ENCODE peak calls at places on chromosomes 3 and 15, in six cellular contexts. O is cardiac fibroblast, A is IMR-90, G is ovary, R is heart left ventricle, Y is lower leg skin. T is an unnamed sample.

GRCh38 chr15:22231603-22232002 is 151.3 kb downstream of the OR4M2 start:
- DNase-seq in O (no peak), Y (no peak), G (no peak), A (no peak), R (peak), T (no peak)

GRCh38 chr3:148309390-148310035 is 388.2 kb upstream of the AGTR1 start:
- DNase-seq in R (no peak), O (peak), A (peak), Y (no peak), G (no peak), T (peak)

GRCh38 chr15:69751575-69751974 is 299.0 kb downstream of the RPLP1 start:
- DNase-seq in A (no peak), O (no peak), G (no peak), R (no peak), Y (no peak), T (no peak)

GRCh38 chr3:30733681-30734080 is 127.3 kb downstream of the TGFBR2 start:
- DNase-seq in G (no peak), R (no peak), A (no peak), O (no peak), Y (no peak), T (no peak)

GRCh38 chr3:175070946-175071345 is 211.8 kb downstream of the NAALADL2 start:
- DNase-seq in Y (no peak), O (peak), R (no peak), A (no peak), G (no peak), T (no peak)

GRCh38 chr15:35349916-35350315 is 196.0 kb downstream of the DPH6 start:
- DNase-seq in A (no peak), G (no peak), Y (no peak), O (no peak), R (no peak), T (no peak)

GRCh38 chr15:47551079-47551478 is 166.2 kb upstream of the SEMA6D start:
- DNase-seq in Y (no peak), G (no peak), R (no peak), O (no peak), A (no peak), T (no peak)

GRCh38 chr15:96421211-96421610 is 90.7 kb downstream of the NR2F2 start:
- DNase-seq in Y (no peak), A (peak), O (peak), G (no peak), R (no peak), T (peak)

GRCh38 chr3:187673012-187673411 is 2.8 kb upstream of the SST start:
- DNase-seq in O (no peak), Y (no peak), R (no peak), A (no peak), G (no peak), T (no peak)

GRCh38 chr3:157669403-157669802 is 166.2 kb upstream of the VEPH1 start:
- DNase-seq in Y (no peak), O (no peak), R (no peak), G (no peak), A (no peak), T (no peak)

GRCh38 chr3:42090973-42091731 is at the start of gene TRAK1:
- DNase-seq in Y (peak), A (no peak), O (peak), R (peak), G (no peak), T (no peak)

GRCh38 chr15:30885814-30886213 is 17.9 kb upstream of the FAN1 start:
- DNase-seq in O (peak), G (no peak), R (peak), A (peak), Y (no peak), T (peak)

GRCh38 chr15:69253156-69253555 is 45.6 kb upstream of the PAQR5 start:
- DNase-seq in G (no peak), Y (no peak), R (no peak), A (peak), O (peak), T (peak)

GRCh38 chr3:140420621-140421357 is 257.1 kb upstream of the TRIM42 start:
- DNase-seq in R (peak), O (peak), Y (no peak), G (no peak), A (peak), T (no peak)

GRCh38 chr3:100269410-100270217 is 8.8 kb downstream of the TBC1D23 start:
- DNase-seq in R (no peak), Y (no peak), O (peak), G (no peak), A (peak), T (peak)

GRCh38 chr3:125140011-125140813 is 72.3 kb downstream of the SLC12A8 start:
- DNase-seq in G (no peak), R (no peak), O (peak), A (peak), Y (no peak), T (no peak)

GRCh38 chr3:53668872-53669271 is 174.5 kb downstream of the CACNA1D start:
- DNase-seq in G (no peak), Y (no peak), A (no peak), O (no peak), R (no peak), T (no peak)

GRCh38 chr3:108518895-108519294 is 8.5 kb upstream of the MYH15 start:
- DNase-seq in Y (peak), A (peak), G (no peak), R (no peak), O (peak), T (no peak)

GRCh38 chr3:23495507-23495906 is 292.4 kb downstream of the UBE2E2 start:
- DNase-seq in A (peak), O (peak), G (no peak), R (no peak), Y (no peak), T (peak)

GRCh38 chr3:40432793-40433192 is 24.3 kb upstream of the RPL14 start:
- DNase-seq in R (no peak), A (no peak), O (no peak), Y (no peak), G (no peak), T (no peak)

GRCh38 chr15:98823012-98823458 is 174.7 kb downstream of the IGF1R start:
- DNase-seq in O (peak), Y (no peak), R (no peak), G (no peak), A (peak), T (peak)

GRCh38 chr15:44718180-44718926 is 7.0 kb downstream of the B2M start:
- DNase-seq in G (no peak), A (no peak), R (no peak), O (no peak), Y (no peak), T (no peak)

GRCh38 chr3:38133557-38134405 is 3.1 kb downstream of the ACAA1 start:
- DNase-seq in R (no peak), A (no peak), G (no peak), Y (no peak), O (no peak), T (no peak)

GRCh38 chr15:34650177-34650576 is 66.7 kb upstream of the GOLGA8B start:
- DNase-seq in A (peak), R (no peak), Y (no peak), O (peak), G (no peak), T (no peak)

GRCh38 chr3:16151109-16151508 is 23.4 kb upstream of the GALNT15 start:
- DNase-seq in R (peak), G (peak), Y (peak), A (peak), O (peak), T (peak)

GRCh38 chr15:70584838-70585706 is 178.3 kb downstream of the UACA start:
- DNase-seq in G (no peak), A (peak), R (no peak), O (no peak), Y (no peak), T (no peak)

GRCh38 chr3:30756218-30756617 is 138.2 kb downstream of the GADL1 start:
- DNase-seq in O (no peak), R (no peak), Y (no peak), G (no peak), A (no peak), T (no peak)

GRCh38 chr15:32028921-32029320 is 1.4 kb upstream of the CHRNA7 start:
- DNase-seq in Y (no peak), O (no peak), A (no peak), R (no peak), G (no peak), T (no peak)
- H3K4me3 ChIP-seq in Y (no peak), O (no peak), A (no peak), R (no peak), G (no peak), T (no peak)

DNA sequence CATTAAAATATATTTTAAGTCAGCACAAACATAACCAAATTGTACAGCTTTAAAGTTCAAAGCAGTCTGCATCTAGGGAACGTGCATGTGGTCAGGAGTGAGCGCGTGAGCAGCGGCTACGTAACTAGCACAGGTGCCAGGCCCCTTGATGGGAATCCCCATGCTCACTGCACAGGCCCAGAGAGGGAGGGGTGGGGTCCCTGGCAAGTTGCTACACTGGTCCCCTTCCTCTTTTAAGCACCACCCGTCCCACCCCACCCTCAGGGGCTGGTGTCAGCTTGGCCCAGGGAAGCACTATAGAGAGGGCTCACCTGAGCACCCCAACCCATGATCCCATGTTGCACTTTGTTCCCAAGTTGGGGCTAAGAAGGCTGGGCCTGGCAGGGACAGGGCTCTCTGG is 835 bp upstream of the GMPPB start:
- DNase-seq in Y (no peak), O (no peak), R (peak), A (peak), G (peak), T (no peak)
- H3K4me3 ChIP-seq in Y (no peak), O (no peak), R (peak), A (peak), G (peak), T (peak)

GRCh38 chr3:181274025-181274424 is 284.5 kb upstream of the DNAJC19 start:
- DNase-seq in G (no peak), A (no peak), O (no peak), Y (no peak), R (no peak), T (no peak)
- H3K4me3 ChIP-seq in G (no peak), A (no peak), O (no peak), Y (no peak), R (no peak), T (no peak)

DNA sequence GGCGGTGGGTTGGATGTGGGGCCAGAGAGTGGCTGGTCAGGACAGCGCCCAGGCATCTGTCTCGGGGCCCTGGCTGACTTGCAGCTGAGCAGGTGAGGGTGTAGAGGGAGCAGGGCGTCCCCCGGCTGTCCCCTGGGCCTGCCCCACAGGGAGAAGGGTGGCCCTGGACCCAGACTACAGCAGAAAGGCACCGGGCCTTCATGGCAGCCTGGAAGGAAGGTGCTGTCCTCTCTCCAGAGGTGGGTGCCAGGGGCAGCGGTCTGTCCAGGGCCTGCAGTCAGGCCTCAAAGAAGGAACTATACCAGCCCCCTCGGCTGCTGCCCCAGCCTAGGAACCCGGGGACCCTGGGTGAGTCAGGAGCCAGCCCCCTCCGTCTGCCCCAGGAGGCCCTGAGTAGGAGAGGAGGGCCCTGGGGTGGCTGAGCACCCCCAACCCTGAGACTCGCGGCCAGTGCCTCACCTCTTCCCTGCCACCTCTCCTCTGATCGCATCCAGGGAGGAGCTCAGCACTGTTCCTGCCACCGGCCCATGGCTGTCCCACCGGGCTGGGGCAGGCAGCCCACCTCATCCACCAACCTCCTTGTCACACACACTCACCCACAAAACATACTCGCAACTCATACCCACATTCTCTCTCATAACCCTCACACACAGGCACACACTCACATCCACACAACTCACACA is 133.5 kb downstream of the FBLN2 start:
- DNase-seq in G (no peak), A (no peak), O (no peak), Y (no peak), R (no peak), T (no peak)
- H3K4me3 ChIP-seq in G (no peak), A (no peak), O (no peak), Y (no peak), R (no peak), T (no peak)

GRCh38 chr3:132662212-132662611 is 2.1 kb downstream of the UBA5 start:
- DNase-seq in A (no peak), Y (no peak), R (no peak), O (no peak), G (no peak), T (no peak)
- H3K4me3 ChIP-seq in A (no peak), Y (no peak), R (no peak), O (no peak), G (no peak), T (peak)

GRCh38 chr3:47259114-47259513 is 23.5 kb downstream of the KIF9 start:
- DNase-seq in R (no peak), A (no peak), G (no peak), O (no peak), Y (no peak), T (no peak)

GRCh38 chr3:47265725-47266480 is 16.7 kb downstream of the KIF9 start:
- DNase-seq in G (no peak), A (peak), R (no peak), Y (no peak), O (no peak), T (no peak)

GRCh38 chr3:47260605-47261004 is 22.0 kb downstream of the KIF9 start:
- DNase-seq in A (no peak), G (no peak), R (peak), Y (no peak), O (no peak), T (no peak)

GRCh38 chr3:47265008-47265407 is 17.6 kb downstream of the KIF9 start:
- DNase-seq in O (no peak), A (no peak), G (no peak), Y (no peak), R (no peak), T (no peak)

GRCh38 chr3:47261301-47261700 is 21.3 kb downstream of the KIF9 start:
- DNase-seq in A (peak), R (peak), G (no peak), O (no peak), Y (no peak), T (peak)
- H3K4me3 ChIP-seq in A (no peak), R (no peak), G (no peak), O (no peak), Y (no peak), T (no peak)

GRCh38 chr3:143786229-143787199 is 61.8 kb downstream of the SLC9A9 start:
- DNase-seq in R (peak), G (peak), A (peak), Y (peak), O (peak), T (peak)
- H3K4me3 ChIP-seq in R (no peak), G (peak), A (no peak), Y (no peak), O (no peak), T (no peak)

GRCh38 chr3:24834442-24834841 is 339.8 kb upstream of the THRB start:
- DNase-seq in A (no peak), O (no peak), R (no peak), G (no peak), Y (no peak), T (no peak)

GRCh38 chr3:24832878-24833277 is 338.2 kb upstream of the THRB start:
- DNase-seq in O (peak), Y (no peak), G (no peak), A (no peak), R (no peak), T (no peak)

GRCh38 chr3:24830230-24831152 is 335.8 kb upstream of the THRB start:
- DNase-seq in A (no peak), R (no peak), O (no peak), Y (no peak), G (no peak), T (no peak)

GRCh38 chr3:24829632-24830229 is 335.1 kb upstream of the THRB start:
- DNase-seq in A (no peak), Y (no peak), R (no peak), G (no peak), O (no peak), T (peak)

DNA sequence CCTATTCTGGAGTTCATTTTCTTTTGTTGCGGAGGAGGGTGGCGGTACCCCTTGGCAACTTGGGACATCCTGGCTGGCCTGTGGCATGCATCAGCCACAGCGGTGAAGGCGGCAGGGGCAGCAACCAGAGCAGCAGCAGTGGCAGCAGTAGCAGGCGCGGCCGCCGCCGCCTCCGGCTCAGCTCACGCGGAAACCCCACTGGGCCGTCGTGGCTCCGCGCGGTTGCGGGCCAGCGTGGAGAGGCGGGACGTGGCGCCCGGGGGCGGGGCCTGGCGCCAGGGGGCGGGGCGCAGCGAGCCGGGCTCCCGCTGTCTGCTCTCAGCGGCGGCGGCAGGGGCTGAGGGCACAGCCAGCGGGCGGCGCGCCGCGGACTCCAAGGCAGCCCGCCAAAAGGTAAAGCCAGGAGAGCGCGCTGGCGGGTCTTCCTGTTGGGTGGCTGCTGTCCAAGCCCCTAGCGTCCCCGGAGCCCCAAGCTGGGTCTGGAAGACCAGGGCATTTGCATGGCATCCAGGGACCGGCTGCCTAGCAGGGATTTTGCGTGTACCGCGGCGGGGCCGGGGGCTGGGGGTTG is 334.4 kb upstream of the THRB start:
- DNase-seq in R (peak), O (no peak), G (peak), Y (no peak), A (no peak), T (peak)
- H3K4me3 ChIP-seq in R (peak), O (no peak), G (peak), Y (no peak), A (no peak), T (no peak)

T was measured in MG63.